ENCODE peak calls at places on chromosomes 1 and 21, in nine cellular contexts. H is COR-L47; Q is LoVo; G is T47D; T is activated CD4-positive, alpha-beta T cell treated with anti-CD3 and anti-CD28 coated beads, Interleukin-2, amount 50 U/mL, for 4 hours; Z is naive thymus-derived CD8-positive, alpha-beta T cell; S is CD4-positive, alpha-beta T cell; B is NCI-H2029 treated with DMSO at 0.1 percent for 48 hours; N is left lung. W is an unnamed sample.

GRCh38 chr1:95496792-95497191 is 262.8 kb downstream of the RWDD3 start:
- DNase-seq in H (no peak), Q (no peak), G (no peak), T (no peak), Z (no peak), S (no peak), B (no peak), N (no peak), W (no peak)

GRCh38 chr1:232718928-232719927 is 86.0 kb upstream of the MAP10 start:
- DNase-seq in H (no peak), Q (no peak), G (no peak), T (no peak), Z (no peak), S (no peak), B (no peak), N (no peak), W (no peak)

GRCh38 chr1:98315309-98315708 is 346.2 kb upstream of the SNX7 start:
- DNase-seq in H (no peak), Q (no peak), G (no peak), T (no peak), Z (no peak), S (no peak), B (no peak), N (no peak), W (no peak)

GRCh38 chr1:54325705-54326461 is 80.3 kb downstream of the SSBP3 start:
- DNase-seq in H (peak), Q (no peak), G (no peak), T (no peak), Z (no peak), S (no peak), B (no peak), N (no peak), W (no peak)

GRCh38 chr1:39204441-39205081 is at the start of gene MACF1:
- DNase-seq in H (no peak), Q (no peak), G (peak), T (no peak), Z (no peak), S (peak), B (peak), N (no peak), W (no peak)

GRCh38 chr1:150192012-150192411 is 42.3 kb downstream of the PLEKHO1 start:
- DNase-seq in H (no peak), Q (peak), G (no peak), T (no peak), Z (no peak), S (no peak), B (no peak), N (no peak), W (no peak)

GRCh38 chr1:76073471-76073870 is 1.1 kb upstream of the ST6GALNAC3 start:
- DNase-seq in H (no peak), Q (no peak), G (no peak), T (no peak), Z (no peak), S (no peak), B (no peak), N (no peak), W (no peak)

GRCh38 chr1:54812801-54813478 is 11.8 kb upstream of the TTC22 start:
- DNase-seq in H (no peak), Q (no peak), G (no peak), T (no peak), Z (peak), S (no peak), B (no peak), N (no peak), W (no peak)

GRCh38 chr1:224563666-224564065 is 52.5 kb upstream of the CNIH3 start:
- DNase-seq in H (no peak), Q (no peak), G (no peak), T (no peak), Z (no peak), S (no peak), B (no peak), N (no peak), W (no peak)

GRCh38 chr1:22323846-22324504 is 127.7 kb upstream of the ZBTB40 start:
- DNase-seq in H (no peak), Q (no peak), G (no peak), T (no peak), Z (no peak), S (no peak), B (no peak), N (no peak), W (peak)

GRCh38 chr1:232613752-232614381 is 16.1 kb downstream of the SIPA1L2 start:
- DNase-seq in H (peak), Q (peak), G (no peak), T (no peak), Z (no peak), S (no peak), B (no peak), N (no peak), W (no peak)

GRCh38 chr1:109427171-109427467 is 871 bp upstream of the PSMA5 start:
- DNase-seq in H (no peak), Q (no peak), G (no peak), T (no peak), Z (no peak), S (no peak), B (no peak), N (no peak), W (no peak)

GRCh38 chr21:34690041-34690792 is 21.4 kb downstream of the CLIC6 start:
- DNase-seq in H (peak), Q (peak), G (peak), T (no peak), Z (no peak), S (no peak), B (peak), N (no peak), W (no peak)

GRCh38 chr21:42515708-42516502 is 2.3 kb downstream of the SLC37A1 start:
- DNase-seq in H (peak), Q (peak), G (peak), T (no peak), Z (no peak), S (no peak), B (peak), N (no peak), W (peak)

GRCh38 chr1:201095581-201096531 is 16.4 kb downstream of the CACNA1S start:
- DNase-seq in H (no peak), Q (no peak), G (no peak), T (no peak), Z (no peak), S (no peak), B (no peak), N (no peak), W (no peak)

GRCh38 chr1:226679853-226680516 is 59.1 kb downstream of the ITPKB start:
- DNase-seq in H (no peak), Q (peak), G (peak), T (peak), Z (peak), S (peak), B (no peak), N (peak), W (peak)

GRCh38 chr1:233614173-233614742 is 352 bp downstream of the KCNK1 start:
- DNase-seq in H (peak), Q (peak), G (peak), T (no peak), Z (no peak), S (no peak), B (no peak), N (peak), W (peak)

GRCh38 chr1:228279011-228279721 is 71.3 kb downstream of the OBSCN start:
- DNase-seq in H (no peak), Q (no peak), G (no peak), T (no peak), Z (peak), S (no peak), B (no peak), N (peak), W (peak)

GRCh38 chr1:206982216-206982615 is 12.0 kb upstream of the FCAMR start:
- DNase-seq in H (peak), Q (peak), G (peak), T (peak), Z (peak), S (peak), B (peak), N (no peak), W (no peak)

GRCh38 chr1:41517039-41517438 is 32.6 kb upstream of the EDN2 start:
- DNase-seq in H (no peak), Q (no peak), G (no peak), T (no peak), Z (no peak), S (no peak), B (no peak), N (peak), W (no peak)

GRCh38 chr1:905071-905749 is 18.5 kb upstream of the SAMD11 start:
- DNase-seq in H (peak), Q (no peak), G (no peak), T (no peak), Z (no peak), S (no peak), B (no peak), N (peak), W (peak)

GRCh38 chr1:215188302-215188950 is 105.9 kb downstream of the KCNK2 start:
- DNase-seq in H (no peak), Q (no peak), G (no peak), T (no peak), Z (no peak), S (no peak), B (no peak), N (no peak), W (no peak)

GRCh38 chr1:44035726-44036408 is 4.6 kb upstream of the SLC6A9 start:
- DNase-seq in H (no peak), Q (no peak), G (no peak), T (no peak), Z (no peak), S (no peak), B (no peak), N (no peak), W (no peak)

GRCh38 chr21:41932191-41932575 is 21.6 kb downstream of the C2CD2 start:
- DNase-seq in H (no peak), Q (no peak), G (no peak), T (no peak), Z (no peak), S (no peak), B (no peak), N (no peak), W (no peak)

GRCh38 chr1:235703516-235703915 is 53.9 kb upstream of the GNG4 start:
- DNase-seq in H (no peak), Q (no peak), G (no peak), T (no peak), Z (no peak), S (no peak), B (no peak), N (no peak), W (no peak)

GRCh38 chr1:193066606-193067005 is 7.2 kb downstream of the RO60 start:
- DNase-seq in H (no peak), Q (no peak), G (no peak), T (no peak), Z (no peak), S (no peak), B (no peak), N (no peak), W (no peak)

GRCh38 chr21:44892536-44893277 is 19.2 kb upstream of the PTTG1IP start:
- DNase-seq in H (no peak), Q (peak), G (peak), T (peak), Z (peak), S (peak), B (peak), N (peak), W (peak)

GRCh38 chr1:78165816-78166215 is 120.0 kb downstream of the GIPC2 start:
- DNase-seq in H (no peak), Q (no peak), G (no peak), T (no peak), Z (no peak), S (no peak), B (no peak), N (no peak), W (no peak)

GRCh38 chr21:45224189-45224938 is 63.3 kb downstream of the POFUT2 start:
- DNase-seq in H (no peak), Q (no peak), G (no peak), T (peak), Z (no peak), S (peak), B (no peak), N (no peak), W (peak)

GRCh38 chr1:16367968-16368910 is 1.2 kb downstream of the SZRD1 start:
- DNase-seq in H (no peak), Q (peak), G (no peak), T (no peak), Z (no peak), S (no peak), B (no peak), N (no peak), W (no peak)

GRCh38 chr1:6109688-6110087 is 64.0 kb downstream of the KCNAB2 start:
- DNase-seq in H (no peak), Q (no peak), G (no peak), T (no peak), Z (peak), S (no peak), B (no peak), N (peak), W (peak)

GRCh38 chr1:52191395-52191965 is 49.6 kb downstream of the ZFYVE9 start:
- DNase-seq in H (no peak), Q (no peak), G (peak), T (no peak), Z (no peak), S (no peak), B (no peak), N (no peak), W (no peak)

W was measured in upper lobe of right lung.